ENCODE peak calls at places on chromosome 12, in five cellular contexts. A is MM.1S; G is neural progenitor cell; U is stimulated activated CD8-positive, alpha-beta memory T cell treated with anti-CD3 and anti-CD28 coated beads, Interleukin-4, amount 100 ng/mL, for 48 hours; K is stimulated activated CD4-positive, alpha-beta T cell treated with anti-CD3 and anti-CD28 coated beads, Interleukin-12 subunit alpha, Interleukin-12 subunit beta, amount 100 ng/mL, for 48 hours. V is an unnamed sample.

GRCh38 chr12:121930862-121931261 is 12.5 kb downstream of the CFAP251 start:
- DNase-seq in A (no peak), G (no peak), U (no peak), K (no peak), V (no peak)

GRCh38 chr12:89492883-89493282 is 31.7 kb downstream of the GALNT4 start:
- DNase-seq in A (no peak), G (no peak), U (no peak), K (no peak), V (no peak)

GRCh38 chr12:93621986-93622385 is 49.5 kb downstream of the SOCS2 start:
- DNase-seq in A (no peak), G (no peak), U (no peak), K (no peak), V (no peak)

GRCh38 chr12:59787610-59788009 is 191.8 kb downstream of the SLC16A7 start:
- DNase-seq in A (no peak), G (no peak), U (no peak), K (no peak), V (no peak)

GRCh38 chr12:112979281-112979680 is 962 bp downstream of the OAS2 start:
- DNase-seq in A (peak; percentile 42), G (no peak), U (peak; percentile 60), K (peak; percentile 32), V (no peak)

GRCh38 chr12:93626160-93626559 is 51.0 kb upstream of the CRADD start:
- DNase-seq in A (no peak), G (no peak), U (no peak), K (no peak), V (no peak)

GRCh38 chr12:130026608-130027176 is 122.9 kb upstream of the TMEM132D start:
- DNase-seq in A (peak; percentile 17), G (peak; percentile 63), U (peak; percentile 62), K (no peak), V (peak; percentile 26)

GRCh38 chr12:39372929-39373328 is 70.0 kb downstream of the KIF21A start:
- DNase-seq in A (peak; percentile 71), G (no peak), U (no peak), K (no peak), V (no peak)

GRCh38 chr12:112381421-112381897 is 772 bp downstream of the HECTD4 start:
- DNase-seq in A (peak; percentile 69), G (peak; percentile 62), U (peak; percentile 58), K (no peak), V (no peak)

GRCh38 chr12:100767950-100768349 is 26.6 kb upstream of the ANO4 start:
- DNase-seq in A (no peak), G (no peak), U (no peak), K (no peak), V (no peak)

GRCh38 chr12:98198261-98198982 is 317.0 kb upstream of the TMPO start:
- DNase-seq in A (no peak), G (no peak), U (no peak), K (no peak), V (no peak)

GRCh38 chr12:26319511-26319910 is 124.1 kb downstream of the SSPN start:
- DNase-seq in A (no peak), G (no peak), U (no peak), K (no peak), V (no peak)

GRCh38 chr12:39443704-39444234 is 849 bp upstream of the KIF21A start:
- DNase-seq in A (no peak), G (peak; percentile 16), U (no peak), K (no peak), V (no peak)

GRCh38 chr12:6773662-6774351 is 1.5 kb downstream of the LAG3 start:
- DNase-seq in A (no peak), G (peak; percentile 66), U (peak; percentile 88), K (no peak), V (no peak)

GRCh38 chr12:118714051-118714460 is 267.3 kb upstream of the SRRM4 start:
- DNase-seq in A (peak; percentile 38), G (peak; percentile 85), U (peak; percentile 52), K (no peak), V (peak; percentile 42)

GRCh38 chr12:124752437-124753229 is 111.0 kb downstream of the SCARB1 start:
- DNase-seq in A (no peak), G (no peak), U (no peak), K (no peak), V (no peak)

GRCh38 chr12:122096591-122097149 is 18.1 kb downstream of the MLXIP start:
- DNase-seq in A (no peak), G (no peak), U (no peak), K (no peak), V (no peak)

GRCh38 chr12:45235087-45236025 is 19.5 kb downstream of the ANO6 start:
- DNase-seq in A (no peak), G (peak; percentile 24), U (no peak), K (no peak), V (no peak)

GRCh38 chr12:38282886-38283285 is 33.7 kb upstream of the ALG10B start:
- DNase-seq in A (no peak), G (no peak), U (no peak), K (no peak), V (no peak)

GRCh38 chr12:113070117-113070906 is 13.8 kb downstream of the DTX1 start:
- DNase-seq in A (no peak), G (no peak), U (peak; percentile 82), K (peak; percentile 26), V (no peak)

GRCh38 chr12:123041811-123042655 is 61.6 kb downstream of the ARL6IP4 start:
- DNase-seq in A (no peak), G (no peak), U (no peak), K (no peak), V (no peak)

GRCh38 chr12:51855586-51856428 is 7.3 kb upstream of the FIGNL2 start:
- DNase-seq in A (no peak), G (peak; percentile 95), U (no peak), K (no peak), V (no peak)

GRCh38 chr12:6267007-6267721 is 43.3 kb upstream of the PLEKHG6 start:
- DNase-seq in A (no peak), G (no peak), U (peak; percentile 83), K (peak; percentile 57), V (no peak)

GRCh38 chr12:3200032-3200617 is 122.9 kb downstream of the TSPAN9 start:
- DNase-seq in A (no peak), G (peak; percentile 96), U (no peak), K (no peak), V (no peak)

GRCh38 chr12:98456583-98457573 is 58.5 kb upstream of the TMPO start:
- DNase-seq in A (no peak), G (peak; percentile 78), U (peak; percentile 52), K (no peak), V (no peak)

GRCh38 chr12:113328368-113328889 is 6.5 kb downstream of the SLC8B1 start:
- DNase-seq in A (no peak), G (no peak), U (no peak), K (no peak), V (no peak)

GRCh38 chr12:52074006-52074405 is 4.2 kb downstream of the ATG101 start:
- DNase-seq in A (no peak), G (no peak), U (no peak), K (no peak), V (peak; percentile 10)

GRCh38 chr12:11876301-11876700 is 194.4 kb upstream of the BCL2L14 start:
- DNase-seq in A (no peak), G (no peak), U (no peak), K (no peak), V (no peak)

GRCh38 chr12:51191516-51192283 is 18.8 kb upstream of the TFCP2 start:
- DNase-seq in A (no peak), G (no peak), U (no peak), K (no peak), V (no peak)

GRCh38 chr12:46473634-46474201 is 101.1 kb upstream of the SLC38A2 start:
- DNase-seq in A (no peak), G (no peak), U (no peak), K (no peak), V (peak; percentile 56)

GRCh38 chr12:121762269-121762668 is 31.2 kb downstream of the RHOF start:
- DNase-seq in A (no peak), G (no peak), U (no peak), K (no peak), V (no peak)

GRCh38 chr12:69553626-69554248 is 31.5 kb upstream of the CCT2 start:
- DNase-seq in A (no peak), G (no peak), U (no peak), K (no peak), V (peak; percentile 21)

GRCh38 chr12:110498984-110499706 is 2.8 kb downstream of the VPS29 start:
- DNase-seq in A (no peak), G (no peak), U (no peak), K (no peak), V (no peak)

GRCh38 chr12:109728921-109729836 is 15.6 kb downstream of the FAM222A start:
- DNase-seq in A (no peak), G (no peak), U (no peak), K (no peak), V (peak; percentile 54)

GRCh38 chr12:124025661-124026060 is 52.6 kb downstream of the ZNF664 start:
- DNase-seq in A (no peak), G (no peak), U (no peak), K (no peak), V (no peak)

GRCh38 chr12:121110211-121110940 is 22.3 kb upstream of the P2RX7 start:
- DNase-seq in A (peak; percentile 29), G (peak; percentile 72), U (peak; percentile 79), K (no peak), V (peak; percentile 44)

GRCh38 chr12:47964102-47964723 is 817 bp downstream of the TMEM106C start:
- DNase-seq in A (peak; percentile 29), G (peak; percentile 45), U (peak; percentile 44), K (no peak), V (no peak)